ENCODE peak calls at places on chromosomes 11 and 22, in four cellular contexts. I is NT2/D1, K is HepG2, J is HCT116. P is an unnamed sample.

GRCh38 chr11:67492801-67493547 is 10.1 kb downstream of the AIP start:
- DNase-seq in I (no peak), K (no peak), J (no peak), P (no peak)

GRCh38 chr11:30503156-30503555 is 83.0 kb downstream of the MPPED2 start:
- DNase-seq in I (no peak), K (no peak), J (no peak), P (no peak)

GRCh38 chr11:126585388-126586302 is 230.2 kb downstream of the ST3GAL4 start:
- DNase-seq in I (peak; percentile 71), K (no peak), J (no peak), P (no peak)

GRCh38 chr11:8206251-8207079 is 37.6 kb upstream of the RIC3 start:
- DNase-seq in I (no peak), K (no peak), J (no peak), P (no peak)

GRCh38 chr22:22085702-22086500 is 103.3 kb upstream of the TOP3B start:
- DNase-seq in I (no peak), K (no peak), J (peak; percentile 15), P (no peak)

GRCh38 chr11:27863637-27864036 is 163.4 kb upstream of the BDNF start:
- DNase-seq in I (no peak), K (no peak), J (no peak), P (no peak)

GRCh38 chr11:96219981-96220623 is 122.9 kb downstream of the MAML2 start:
- DNase-seq in I (no peak), K (peak; percentile 69), J (no peak), P (no peak)

GRCh38 chr22:47032091-47032943 is 269.9 kb downstream of the TBC1D22A start:
- DNase-seq in I (no peak), K (no peak), J (no peak), P (no peak)

GRCh38 chr22:47775191-47775590 is 1012.7 kb downstream of the TBC1D22A start:
- DNase-seq in I (no peak), K (no peak), J (no peak), P (no peak)

GRCh38 chr11:29826878-29827277 is 190.0 kb downstream of the KCNA4 start:
- DNase-seq in I (no peak), K (no peak), J (no peak), P (no peak)

GRCh38 chr11:119166368-119167076 is 2.0 kb upstream of the NLRX1 start:
- DNase-seq in I (no peak), K (peak; percentile 44), J (no peak), P (no peak)

GRCh38 chr22:39419911-39420310 is 20.3 kb downstream of the TAB1 start:
- DNase-seq in I (no peak), K (no peak), J (no peak), P (no peak)

GRCh38 chr22:25970996-25971811 is 198.1 kb upstream of the SEZ6L start:
- DNase-seq in I (peak; percentile 85), K (no peak), J (no peak), P (peak; percentile 37)

GRCh38 chr11:109864161-109864661 is 229.0 kb upstream of the ZC3H12C start:
- DNase-seq in I (peak; percentile 9), K (no peak), J (peak; percentile 75), P (peak; percentile 80)

GRCh38 chr11:64524534-64525042 is 66.4 kb upstream of the SLC22A12 start:
- DNase-seq in I (no peak), K (no peak), J (no peak), P (no peak)

GRCh38 chr22:23287136-23288095 is 107.1 kb downstream of the BCR start:
- DNase-seq in I (no peak), K (no peak), J (no peak), P (no peak)

GRCh38 chr22:39243443-39244072 is 1.2 kb downstream of the PDGFB start:
- DNase-seq in I (no peak), K (peak; percentile 75), J (no peak), P (no peak)

GRCh38 chr11:116170526-116171120 is 602.2 kb downstream of the BUD13 start:
- DNase-seq in I (no peak), K (peak; percentile 5), J (no peak), P (no peak)

GRCh38 chr11:86592659-86593451 is 79.6 kb downstream of the ME3 start:
- DNase-seq in I (no peak), K (peak; percentile 98), J (peak; percentile 87), P (peak; percentile 96)

GRCh38 chr22:46561435-46561905 is 24.1 kb upstream of the CELSR1 start:
- DNase-seq in I (peak; percentile 75), K (peak; percentile 76), J (peak; percentile 87), P (peak; percentile 42)

GRCh38 chr11:65661599-65662246 is 993 bp downstream of the RELA start:
- DNase-seq in I (no peak), K (no peak), J (no peak), P (no peak)

GRCh38 chr11:113952588-113952987 is 22.3 kb upstream of the HTR3A start:
- DNase-seq in I (no peak), K (no peak), J (no peak), P (no peak)

GRCh38 chr11:104610597-104610996 is 287.7 kb downstream of the CASP12 start:
- DNase-seq in I (no peak), K (no peak), J (no peak), P (no peak)

GRCh38 chr11:46308632-46309419 is 31.4 kb downstream of the CREB3L1 start:
- DNase-seq in I (peak; percentile 89), K (peak; percentile 39), J (peak; percentile 48), P (no peak)

DNA sequence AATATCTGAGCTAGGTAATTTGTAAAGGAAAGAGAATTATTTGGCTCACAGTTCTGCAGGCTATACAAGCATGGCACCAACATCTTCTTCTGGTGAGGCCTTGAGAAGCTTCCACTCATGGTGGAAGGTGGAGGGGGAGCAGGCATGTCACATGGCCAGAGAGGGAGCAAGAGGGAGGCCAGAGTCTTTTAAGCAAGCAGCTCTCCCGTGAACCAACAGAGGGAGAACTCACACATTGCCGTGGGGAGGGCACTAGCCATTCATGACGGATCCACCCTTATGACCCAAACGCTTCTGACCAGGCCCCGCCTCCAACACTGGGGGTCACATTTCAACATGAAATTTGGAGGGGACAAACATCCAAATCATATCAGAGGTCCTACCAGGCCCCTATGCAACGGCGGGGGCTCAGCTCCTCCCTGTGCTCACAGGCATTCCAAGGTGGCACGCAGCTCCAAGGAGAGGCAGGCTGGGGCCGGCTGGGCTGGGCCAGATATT is 4.6 kb downstream of the C11orf96 start:
- DNase-seq in I (no peak), K (peak; percentile 27), J (peak; percentile 19), P (no peak)
- TF ChIP-seq YY1 in I (no peak), K (no peak), J (no peak), P (no peak)

GRCh38 chr11:12674936-12675696 is 895 bp downstream of the TEAD1 start:
- DNase-seq in I (no peak), K (no peak), J (no peak), P (no peak)

GRCh38 chr11:12678092-12678491 is 3.9 kb downstream of the TEAD1 start:
- DNase-seq in I (no peak), K (no peak), J (no peak), P (no peak)

GRCh38 chr11:12677131-12677530 is 2.9 kb downstream of the TEAD1 start:
- DNase-seq in I (no peak), K (no peak), J (no peak), P (no peak)

GRCh38 chr11:12674571-12674935 is 332 bp downstream of the TEAD1 start:
- DNase-seq in I (no peak), K (no peak), J (no peak), P (no peak)

GRCh38 chr11:12675951-12676711 is 1.9 kb downstream of the TEAD1 start:
- DNase-seq in I (no peak), K (no peak), J (no peak), P (no peak)
- TF ChIP-seq YY1 in I (no peak), K (no peak), J (no peak), P (no peak)

GRCh38 chr11:45151362-45151982 is 5.0 kb downstream of the PRDM11 start:
- DNase-seq in I (no peak), K (no peak), J (no peak), P (no peak)
- TF ChIP-seq YY1 in I (no peak), K (no peak), J (no peak), P (no peak)

GRCh38 chr22:18111759-18112330 is 1.2 kb downstream of the TUBA8 start:
- DNase-seq in I (no peak), K (no peak), J (no peak), P (no peak)
- TF ChIP-seq YY1 in I (no peak), K (no peak), J (no peak), P (no peak)

DNA sequence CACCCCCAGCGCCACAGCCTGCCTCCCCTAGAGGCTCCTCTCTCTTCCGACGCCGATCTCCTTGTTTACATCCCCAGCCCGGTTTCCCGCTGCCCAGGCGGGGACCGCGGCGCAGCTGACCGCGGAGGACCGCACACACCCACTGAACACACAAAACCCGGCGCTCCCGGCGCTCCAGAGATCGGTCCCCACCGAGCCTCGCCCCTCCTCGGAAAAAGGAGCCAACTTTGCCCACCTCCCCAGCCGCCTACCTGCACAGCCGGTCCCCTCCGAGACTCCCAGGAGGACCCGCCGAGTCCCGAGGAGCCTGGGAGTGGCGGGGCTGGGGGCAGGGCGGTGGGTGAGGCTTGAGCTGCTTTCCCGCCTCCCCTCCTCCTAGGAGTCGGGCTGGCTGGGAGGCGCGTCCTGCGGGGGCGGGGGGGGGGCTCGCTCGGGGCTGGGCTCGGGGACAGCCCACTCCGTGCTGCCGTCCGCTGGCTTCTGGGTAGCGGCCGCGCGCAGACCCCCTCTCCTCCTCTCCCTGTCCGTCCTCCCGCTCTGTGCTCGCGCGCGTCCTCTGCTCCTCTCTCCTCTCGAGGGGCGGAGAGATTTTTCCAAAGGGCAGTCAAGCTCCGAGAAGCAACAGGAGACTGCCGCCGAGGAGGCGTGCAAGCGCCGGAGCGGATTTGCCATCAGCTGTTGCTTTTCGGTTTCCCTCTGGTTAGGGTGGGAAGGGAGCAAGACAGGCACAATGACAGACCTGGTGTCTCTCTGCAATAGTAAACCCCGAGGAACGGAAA is at the start of gene FXYD6:
- DNase-seq in I (no peak), K (no peak), J (no peak), P (no peak)
- TF ChIP-seq YY1 in I (no peak), K (no peak), J (no peak), P (no peak)

P was measured in GM12878.